ENCODE peak calls at places on chromosomes 3 and 15, in four cellular contexts. One of them, this sample, is unnamed.

GRCh38 chr3:4633078-4634004 is 140.2 kb downstream of the ITPR1 start:
- DNase-seq in mesendoderm: peak
- DNase-seq in H1: no peak
- DNase-seq in IMR-90: peak
- DNase-seq in this sample: no peak

GRCh38 chr3:36792342-36792741 is 28.0 kb upstream of the DCLK3 start:
- DNase-seq in mesendoderm: peak
- DNase-seq in H1: peak
- DNase-seq in IMR-90: peak
- DNase-seq in this sample: peak

GRCh38 chr3:163776753-163777152 is 1301.5 kb downstream of the SI start:
- DNase-seq in mesendoderm: no peak
- DNase-seq in IMR-90: no peak
- DNase-seq in H1: no peak
- DNase-seq in this sample: no peak

GRCh38 chr15:88901713-88902490 is 6.6 kb upstream of the HAPLN3 start:
- DNase-seq in mesendoderm: no peak
- DNase-seq in IMR-90: no peak
- DNase-seq in H1: no peak
- DNase-seq in this sample: no peak

GRCh38 chr3:13571831-13572750 is 23.2 kb downstream of the FBLN2 start:
- DNase-seq in mesendoderm: no peak
- DNase-seq in IMR-90: no peak
- DNase-seq in H1: no peak
- DNase-seq in this sample: peak

GRCh38 chr3:169149349-169149890 is 514.1 kb downstream of the MECOM start:
- DNase-seq in IMR-90: peak
- DNase-seq in mesendoderm: peak
- DNase-seq in H1: peak
- DNase-seq in this sample: peak

GRCh38 chr3:10219737-10220136 is 28.5 kb upstream of the TATDN2 start:
- DNase-seq in IMR-90: no peak
- DNase-seq in H1: no peak
- DNase-seq in mesendoderm: no peak
- DNase-seq in this sample: no peak

GRCh38 chr15:35182841-35183479 is 97.9 kb upstream of the NANOGP8 start:
- DNase-seq in IMR-90: no peak
- DNase-seq in mesendoderm: peak
- DNase-seq in H1: peak
- DNase-seq in this sample: peak

GRCh38 chr15:25724899-25725298 is 138.2 kb downstream of the ATP10A start:
- DNase-seq in mesendoderm: no peak
- DNase-seq in IMR-90: no peak
- DNase-seq in H1: no peak
- DNase-seq in this sample: no peak

GRCh38 chr15:25858952-25859760 is 4.0 kb downstream of the ATP10A start:
- DNase-seq in mesendoderm: peak
- DNase-seq in IMR-90: no peak
- DNase-seq in H1: no peak
- DNase-seq in this sample: no peak

GRCh38 chr3:190562866-190563525 is 49.1 kb downstream of the IL1RAP start:
- DNase-seq in H1: no peak
- DNase-seq in IMR-90: no peak
- DNase-seq in mesendoderm: no peak
- DNase-seq in this sample: no peak

GRCh38 chr3:10815487-10815886 is 541 bp upstream of the SLC6A11 start:
- DNase-seq in H1: no peak
- DNase-seq in mesendoderm: no peak
- DNase-seq in IMR-90: no peak
- DNase-seq in this sample: no peak

GRCh38 chr3:177211503-177212277 is 14.4 kb upstream of the TBL1XR1 start:
- DNase-seq in IMR-90: no peak
- DNase-seq in mesendoderm: no peak
- DNase-seq in H1: no peak
- DNase-seq in this sample: no peak

GRCh38 chr3:66817946-66818557 is 180.1 kb upstream of the KBTBD8 start:
- DNase-seq in IMR-90: no peak
- DNase-seq in H1: no peak
- DNase-seq in mesendoderm: peak
- DNase-seq in this sample: no peak

GRCh38 chr15:65979837-65980236 is 110.5 kb downstream of the RAB11A start:
- DNase-seq in H1: no peak
- DNase-seq in mesendoderm: no peak
- DNase-seq in IMR-90: no peak
- DNase-seq in this sample: no peak
- H4K5ac ChIP-seq in H1: no peak
- H4K5ac ChIP-seq in mesendoderm: no peak
- H4K5ac ChIP-seq in IMR-90: no peak
- H4K5ac ChIP-seq in this sample: no peak

GRCh38 chr3:17399586-17399985 is 342.8 kb downstream of the TBC1D5 start:
- DNase-seq in IMR-90: no peak
- DNase-seq in H1: no peak
- DNase-seq in mesendoderm: no peak
- DNase-seq in this sample: no peak

GRCh38 chr3:17407576-17407975 is 334.9 kb downstream of the TBC1D5 start:
- DNase-seq in H1: no peak
- DNase-seq in IMR-90: no peak
- DNase-seq in mesendoderm: no peak
- DNase-seq in this sample: no peak

GRCh38 chr3:17398959-17399551 is 343.4 kb downstream of the TBC1D5 start:
- DNase-seq in H1: no peak
- DNase-seq in mesendoderm: no peak
- DNase-seq in IMR-90: no peak
- DNase-seq in this sample: no peak

GRCh38 chr3:17404548-17404947 is 337.9 kb downstream of the TBC1D5 start:
- DNase-seq in IMR-90: no peak
- DNase-seq in mesendoderm: no peak
- DNase-seq in H1: no peak
- DNase-seq in this sample: no peak

DNA sequence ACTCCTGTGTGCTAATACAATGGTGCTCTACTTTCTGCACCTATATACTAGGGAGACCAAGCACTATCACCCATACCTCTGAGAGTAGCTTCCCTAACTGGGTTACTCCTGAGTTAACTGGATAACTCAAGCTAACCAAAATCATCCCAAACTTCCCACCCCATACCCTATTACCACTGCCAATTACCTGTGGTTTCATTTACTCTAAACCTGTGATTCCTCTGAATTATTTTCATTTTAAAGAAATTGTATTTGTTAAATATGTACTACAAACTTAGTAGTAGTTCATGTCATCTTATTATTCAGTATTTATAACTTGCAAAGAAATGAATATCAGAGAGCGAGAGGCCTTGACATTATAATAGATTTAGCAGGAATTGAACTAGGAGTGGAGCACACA is 340.5 kb downstream of the TBC1D5 start:
- DNase-seq in IMR-90: no peak
- DNase-seq in H1: no peak
- DNase-seq in mesendoderm: no peak
- DNase-seq in this sample: no peak
- H4K5ac ChIP-seq in IMR-90: no peak
- H4K5ac ChIP-seq in H1: no peak
- H4K5ac ChIP-seq in mesendoderm: no peak
- H4K5ac ChIP-seq in this sample: no peak

GRCh38 chr15:47985568-47985967 is 135.2 kb upstream of the SLC24A5 start:
- DNase-seq in IMR-90: no peak
- DNase-seq in H1: no peak
- DNase-seq in mesendoderm: no peak
- DNase-seq in this sample: no peak
- H4K5ac ChIP-seq in IMR-90: no peak
- H4K5ac ChIP-seq in H1: no peak
- H4K5ac ChIP-seq in mesendoderm: peak
- H4K5ac ChIP-seq in this sample: no peak

GRCh38 chr15:53074221-53074620 is 284.1 kb upstream of the ONECUT1 start:
- DNase-seq in H1: no peak
- DNase-seq in IMR-90: no peak
- DNase-seq in mesendoderm: no peak
- DNase-seq in this sample: no peak
- H4K5ac ChIP-seq in H1: no peak
- H4K5ac ChIP-seq in IMR-90: no peak
- H4K5ac ChIP-seq in mesendoderm: no peak
- H4K5ac ChIP-seq in this sample: no peak

GRCh38 chr3:127448671-127449070 is 141.9 kb downstream of the TPRA1 start:
- DNase-seq in mesendoderm: no peak
- DNase-seq in H1: no peak
- DNase-seq in IMR-90: no peak
- DNase-seq in this sample: peak

GRCh38 chr3:127451321-127451720 is 139.2 kb downstream of the TPRA1 start:
- DNase-seq in mesendoderm: no peak
- DNase-seq in IMR-90: no peak
- DNase-seq in H1: no peak
- DNase-seq in this sample: no peak

GRCh38 chr3:127452321-127452821 is 138.2 kb downstream of the TPRA1 start:
- DNase-seq in mesendoderm: no peak
- DNase-seq in H1: no peak
- DNase-seq in IMR-90: no peak
- DNase-seq in this sample: peak

GRCh38 chr3:127449489-127450212 is 140.9 kb downstream of the TPRA1 start:
- DNase-seq in mesendoderm: no peak
- DNase-seq in H1: no peak
- DNase-seq in IMR-90: no peak
- DNase-seq in this sample: peak

DNA sequence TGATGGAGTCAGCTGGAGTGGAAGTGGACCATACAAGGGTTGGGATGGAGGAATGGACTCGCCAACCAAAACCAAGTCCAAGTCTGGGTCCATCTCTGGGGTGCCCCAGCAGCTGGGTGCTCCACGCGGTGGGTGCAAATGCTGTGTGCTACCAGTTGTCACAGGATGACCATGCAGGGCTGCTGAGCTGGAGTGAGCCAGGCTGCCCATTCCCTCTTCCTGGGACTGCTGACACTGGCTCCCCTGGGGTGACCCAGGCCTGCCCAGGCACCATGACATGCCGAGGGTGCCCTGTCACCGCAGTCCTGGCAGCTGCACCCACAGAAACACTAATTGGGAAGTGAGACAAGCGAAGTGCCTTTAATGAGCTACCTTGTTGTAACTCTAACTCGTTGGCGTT is 140.2 kb downstream of the TPRA1 start:
- DNase-seq in mesendoderm: no peak
- DNase-seq in H1: no peak
- DNase-seq in IMR-90: no peak
- DNase-seq in this sample: peak
- H4K5ac ChIP-seq in mesendoderm: no peak
- H4K5ac ChIP-seq in H1: no peak
- H4K5ac ChIP-seq in IMR-90: no peak
- H4K5ac ChIP-seq in this sample: no peak

GRCh38 chr15:57797145-57797544 is 90.6 kb downstream of the POLR2M start:
- DNase-seq in H1: no peak
- DNase-seq in IMR-90: no peak
- DNase-seq in mesendoderm: no peak
- DNase-seq in this sample: no peak
- H4K5ac ChIP-seq in H1: no peak
- H4K5ac ChIP-seq in IMR-90: no peak
- H4K5ac ChIP-seq in mesendoderm: no peak
- H4K5ac ChIP-seq in this sample: no peak

GRCh38 chr15:39102431-39102830 is 478.4 kb upstream of the THBS1 start:
- DNase-seq in mesendoderm: peak
- DNase-seq in H1: no peak
- DNase-seq in IMR-90: no peak
- DNase-seq in this sample: no peak

GRCh38 chr15:39110746-39111145 is 470.1 kb upstream of the THBS1 start:
- DNase-seq in mesendoderm: no peak
- DNase-seq in IMR-90: no peak
- DNase-seq in H1: no peak
- DNase-seq in this sample: no peak

GRCh38 chr15:39106913-39107312 is 474.0 kb upstream of the THBS1 start:
- DNase-seq in H1: no peak
- DNase-seq in IMR-90: peak
- DNase-seq in mesendoderm: no peak
- DNase-seq in this sample: no peak

GRCh38 chr15:39110336-39110735 is 470.5 kb upstream of the THBS1 start:
- DNase-seq in IMR-90: peak
- DNase-seq in mesendoderm: no peak
- DNase-seq in H1: no peak
- DNase-seq in this sample: no peak

DNA sequence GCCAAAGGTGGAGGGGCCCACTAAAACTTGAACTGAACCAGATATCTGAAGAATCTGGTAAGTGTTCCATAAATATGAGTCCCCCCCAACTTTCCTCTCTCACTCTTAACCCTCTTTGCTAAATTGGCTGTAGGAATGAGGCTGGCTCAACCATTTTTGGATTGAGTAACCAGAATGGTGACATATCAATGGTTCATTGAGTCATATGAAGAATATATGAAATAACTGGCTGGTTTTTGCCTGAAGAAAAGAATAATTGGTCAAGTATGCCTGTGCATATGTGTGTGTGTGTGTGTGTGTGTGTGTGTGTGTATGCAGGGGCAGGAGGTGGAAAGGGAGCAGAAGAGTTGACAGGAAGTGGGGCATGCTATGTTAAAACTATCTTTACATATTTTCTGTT is 472.9 kb upstream of the THBS1 start:
- DNase-seq in mesendoderm: no peak
- DNase-seq in IMR-90: no peak
- DNase-seq in H1: no peak
- DNase-seq in this sample: no peak
- H4K5ac ChIP-seq in mesendoderm: no peak
- H4K5ac ChIP-seq in IMR-90: no peak
- H4K5ac ChIP-seq in H1: no peak
- H4K5ac ChIP-seq in this sample: no peak

GRCh38 chr15:52082197-52083036 is 30.2 kb downstream of the BCL2L10 start:
- DNase-seq in IMR-90: peak
- DNase-seq in mesendoderm: no peak
- DNase-seq in H1: no peak
- DNase-seq in this sample: no peak
- H4K5ac ChIP-seq in IMR-90: no peak
- H4K5ac ChIP-seq in mesendoderm: no peak
- H4K5ac ChIP-seq in H1: no peak
- H4K5ac ChIP-seq in this sample: no peak

DNA sequence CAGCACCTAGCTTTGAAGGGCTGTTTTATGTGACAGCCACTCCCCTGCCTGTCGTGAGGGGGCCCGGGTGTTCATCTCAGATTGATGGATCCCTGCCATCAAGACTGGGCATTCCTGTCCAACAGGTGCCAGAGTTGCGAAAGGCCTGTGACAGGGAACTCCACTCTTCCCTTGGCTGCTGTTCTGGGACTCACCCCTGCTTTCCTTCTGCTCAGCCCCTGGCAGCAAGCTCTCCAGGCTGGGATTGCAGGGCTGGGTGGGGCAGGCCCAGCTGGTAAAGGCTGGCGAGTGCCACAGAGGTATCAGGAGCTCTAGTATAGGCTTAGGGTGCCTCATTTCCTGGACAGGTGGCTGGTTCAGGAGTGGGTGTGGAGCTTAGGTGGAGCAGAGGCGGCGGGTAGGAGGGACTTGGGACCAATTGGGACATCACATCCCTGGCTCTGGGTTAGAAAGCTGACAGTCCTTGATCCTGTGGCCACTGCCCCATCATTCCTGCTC is at the start of gene PLA2G4B:
- DNase-seq in mesendoderm: no peak
- DNase-seq in H1: no peak
- DNase-seq in IMR-90: no peak
- DNase-seq in this sample: no peak
- H4K5ac ChIP-seq in mesendoderm: no peak
- H4K5ac ChIP-seq in H1: no peak
- H4K5ac ChIP-seq in IMR-90: no peak
- H4K5ac ChIP-seq in this sample: no peak

GRCh38 chr3:155147588-155147987 is 67.5 kb downstream of the MME start:
- DNase-seq in IMR-90: no peak
- DNase-seq in mesendoderm: no peak
- DNase-seq in H1: no peak
- DNase-seq in this sample: no peak
- H4K5ac ChIP-seq in IMR-90: no peak
- H4K5ac ChIP-seq in mesendoderm: no peak
- H4K5ac ChIP-seq in H1: no peak
- H4K5ac ChIP-seq in this sample: no peak